ENCODE peak calls at places on chromosomes 3 and 15, in eight cellular contexts. X is PC-9, L is cardiac muscle cell, G is brain microvascular endothelial cell, O is ovary, J is LNCaP clone FGC, F is spleen, Z is heart left ventricle. A is an unnamed sample.
A peak's percentile ranks its signal among the peaks of the same experiment; 100 is the strongest.

GRCh38 chr15:25456196-25456595 is 17.4 kb upstream of the UBE3A start:
- DNase-seq in X (no peak), L (no peak), G (no peak), O (no peak), J (no peak), F (no peak), Z (no peak), A (no peak)

GRCh38 chr3:18335202-18335601 is 89.9 kb downstream of the SATB1 start:
- DNase-seq in X (no peak), L (no peak), G (no peak), O (no peak), J (no peak), F (no peak), Z (no peak), A (no peak)

GRCh38 chr3:36792342-36792741 is 28.0 kb upstream of the DCLK3 start:
- DNase-seq in X (peak; percentile 13), L (peak; percentile 66), G (peak; percentile 43), O (no peak), J (no peak), F (no peak), Z (no peak), A (no peak)

GRCh38 chr3:62718515-62719320 is 156.5 kb downstream of the CADPS start:
- DNase-seq in X (no peak), L (no peak), G (no peak), O (no peak), J (peak; percentile 1), F (no peak), Z (no peak), A (no peak)

GRCh38 chr3:55264933-55265332 is 222.2 kb downstream of the WNT5A start:
- DNase-seq in X (no peak), L (no peak), G (no peak), O (no peak), J (no peak), F (no peak), Z (no peak), A (no peak)

GRCh38 chr15:79185199-79185598 is 94.6 kb upstream of the RASGRF1 start:
- DNase-seq in X (no peak), L (no peak), G (peak; percentile 11), O (no peak), J (no peak), F (no peak), Z (no peak), A (no peak)

GRCh38 chr3:164539215-164539614 is 539.1 kb downstream of the SI start:
- DNase-seq in X (no peak), L (no peak), G (no peak), O (no peak), J (no peak), F (no peak), Z (no peak), A (no peak)

GRCh38 chr15:92920595-92921169 is 20.6 kb downstream of the CHD2 start:
- DNase-seq in X (no peak), L (no peak), G (no peak), O (no peak), J (no peak), F (no peak), Z (no peak), A (no peak)

GRCh38 chr15:39509941-39510845 is 70.7 kb upstream of the THBS1 start:
- DNase-seq in X (no peak), L (no peak), G (no peak), O (no peak), J (no peak), F (no peak), Z (peak; percentile 84), A (no peak)

GRCh38 chr3:109188726-109189125 is 52.2 kb downstream of the C3orf85 start:
- DNase-seq in X (no peak), L (no peak), G (no peak), O (no peak), J (no peak), F (no peak), Z (no peak), A (no peak)

GRCh38 chr3:126375835-126376331 is 18.7 kb upstream of the KLF15 start:
- DNase-seq in X (no peak), L (no peak), G (no peak), O (peak; percentile 40), J (no peak), F (peak; percentile 66), Z (no peak), A (no peak)

GRCh38 chr3:126373146-126373613 is 16.0 kb upstream of the KLF15 start:
- DNase-seq in X (no peak), L (no peak), G (no peak), O (no peak), J (no peak), F (peak; percentile 49), Z (no peak), A (no peak)

GRCh38 chr3:126372413-126373145 is 15.4 kb upstream of the KLF15 start:
- DNase-seq in X (no peak), L (no peak), G (no peak), O (peak; percentile 35), J (no peak), F (peak; percentile 67), Z (no peak), A (no peak)

GRCh38 chr3:126376464-126376863 is 18.2 kb upstream of the CFAP100 start:
- DNase-seq in X (no peak), L (no peak), G (no peak), O (no peak), J (no peak), F (no peak), Z (no peak), A (no peak)

DNA sequence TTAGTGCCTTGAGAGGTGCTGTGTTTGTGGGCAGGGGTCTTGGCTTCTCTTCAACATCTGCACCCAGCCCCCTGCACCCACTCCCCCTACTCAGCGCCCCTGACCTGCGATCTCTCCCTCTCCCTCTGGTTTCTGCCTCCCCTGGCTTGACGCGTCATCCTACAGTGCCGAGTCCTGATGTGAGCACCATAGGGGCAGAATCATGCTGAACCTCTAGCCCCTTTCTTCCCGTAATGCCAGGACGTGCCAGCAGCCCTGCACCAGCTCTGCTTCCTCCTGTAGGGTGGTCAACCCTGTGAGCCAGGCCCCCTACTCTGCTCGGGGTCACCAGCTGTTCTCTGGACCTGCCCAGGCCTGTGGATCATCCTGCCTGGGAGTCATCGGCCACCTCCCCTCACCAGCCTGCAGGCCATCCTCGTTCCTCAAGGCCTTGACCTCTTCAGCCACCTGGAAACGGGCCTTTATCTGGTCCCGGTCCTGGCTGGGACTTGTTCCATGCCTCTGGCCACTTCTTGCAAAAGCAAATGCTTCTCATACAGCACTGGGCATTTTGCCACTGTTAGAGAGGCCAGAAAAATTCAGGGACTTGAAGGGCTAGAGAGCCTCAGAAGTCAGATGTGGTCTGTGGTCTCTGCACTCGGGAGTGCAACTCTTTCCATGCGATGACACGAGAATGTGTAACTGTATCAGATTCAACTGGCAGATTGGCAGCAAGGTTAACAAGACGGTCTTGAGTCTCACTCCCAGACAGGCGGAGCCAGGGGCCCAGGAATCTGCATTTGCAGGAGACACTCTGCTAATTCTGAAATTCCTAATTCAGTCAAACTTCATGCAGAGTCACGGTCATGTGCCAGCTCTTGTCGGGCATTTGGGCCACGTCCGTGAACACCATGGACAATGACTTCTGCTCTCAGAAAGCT is 16.7 kb upstream of the KLF15 start:
- DNase-seq in X (no peak), L (peak; percentile 28), G (no peak), O (peak; percentile 62), J (no peak), F (peak; percentile 58), Z (no peak), A (no peak)
- TF ChIP-seq CTCF in X (no peak), L (no peak), G (no peak), O (no peak), J (no peak), F (no peak), Z (no peak), A (no peak)

GRCh38 chr3:126634803-126635202 is 20.1 kb downstream of the TXNRD3 start:
- DNase-seq in X (no peak), L (no peak), G (no peak), O (no peak), J (no peak), F (no peak), Z (no peak), A (no peak)

GRCh38 chr3:126638790-126639189 is 16.1 kb downstream of the TXNRD3 start:
- DNase-seq in X (no peak), L (no peak), G (no peak), O (no peak), J (no peak), F (no peak), Z (no peak), A (no peak)

DNA sequence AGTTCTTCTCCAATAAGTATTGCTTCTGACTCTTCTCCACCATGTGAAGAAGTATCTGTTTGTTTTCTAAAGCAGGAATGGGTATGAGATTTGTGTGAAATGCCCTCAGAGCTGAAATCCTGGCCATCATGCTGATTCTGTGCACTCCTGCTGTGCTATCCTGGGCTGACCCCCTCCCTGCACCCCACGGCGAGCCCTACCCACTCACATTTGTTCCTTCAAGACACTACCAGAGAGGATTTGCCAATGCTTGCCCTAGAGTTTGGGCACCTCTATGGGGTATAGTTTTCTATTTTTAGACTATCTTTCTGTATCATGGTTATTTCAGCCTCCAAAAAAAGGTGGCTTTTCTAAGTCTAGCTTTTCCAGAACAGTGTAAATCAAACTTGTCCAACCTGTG is 18.5 kb downstream of the TXNRD3 start:
- DNase-seq in X (no peak), L (no peak), G (no peak), O (no peak), J (no peak), F (no peak), Z (no peak), A (no peak)
- H3K4me3 ChIP-seq in X (no peak overlapping the region), L (no peak overlapping the region), G (no peak overlapping the region), O (no peak overlapping the region), J (no peak overlapping the region), F (no peak overlapping the region), Z (no peak overlapping the region), A (no peak overlapping the region)

DNA sequence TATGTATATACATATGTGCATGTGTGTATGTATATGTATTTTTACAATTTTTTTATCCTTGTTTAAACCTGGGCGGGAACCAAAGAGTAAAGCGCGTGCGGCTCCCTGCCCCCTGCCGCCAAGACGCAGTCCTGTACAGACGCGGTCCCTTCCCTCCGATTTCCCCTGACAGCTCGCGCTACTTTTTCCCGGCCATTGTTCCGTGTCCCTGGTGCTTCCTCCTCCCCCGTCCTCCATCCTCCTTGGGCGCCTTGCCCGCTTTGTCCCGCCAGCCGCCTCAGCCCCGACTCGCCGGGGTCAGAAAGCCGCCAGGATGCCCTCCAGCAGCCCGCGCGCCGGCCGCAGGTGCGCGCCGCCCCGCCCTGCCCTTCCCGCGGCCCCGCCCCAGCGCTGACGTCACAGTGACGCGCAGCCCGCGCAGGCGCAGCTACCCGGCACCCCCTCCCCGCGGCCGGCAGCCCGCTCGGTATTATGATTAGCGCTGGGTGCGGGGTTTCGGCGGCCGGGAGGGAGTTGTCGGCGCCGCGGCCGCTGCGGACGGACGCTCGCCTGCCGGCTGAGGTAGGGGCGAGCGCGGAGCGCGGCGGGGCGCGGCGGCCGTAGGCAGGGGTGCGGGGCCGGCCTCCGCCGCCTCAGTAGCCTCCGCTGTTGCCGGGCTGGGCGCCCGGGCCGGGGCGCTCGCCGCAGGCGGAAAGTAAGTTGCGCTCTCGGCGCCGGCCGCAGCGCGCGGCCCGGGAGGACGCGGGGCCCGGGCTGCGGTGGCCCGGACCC is at the start of gene SNRK:
- DNase-seq in X (peak; percentile 91), L (peak; percentile 92), G (peak; percentile 67), O (peak; percentile 95), J (peak; percentile 25), F (peak; percentile 97), Z (peak; percentile 90), A (no peak)
- TF ChIP-seq CTCF in X (no peak), L (peak; percentile 28), G (peak; percentile 56), O (no peak), J (peak; percentile 15), F (peak; percentile 41), Z (peak; percentile 37), A (peak; percentile 32)

GRCh38 chr3:116442331-116443021 is 2.8 kb downstream of the LSAMP start:
- DNase-seq in X (no peak), L (no peak), G (no peak), O (no peak), J (no peak), F (no peak), Z (no peak), A (no peak)
- H3K4me3 ChIP-seq in X (no peak overlapping the region), L (no peak overlapping the region), G (no peak overlapping the region), O (no peak overlapping the region), J (no peak overlapping the region), F (no peak overlapping the region), Z (peak overlapping the region; percentile 54), A (no peak overlapping the region)